ENCODE peak calls at places on chromosomes 6 and 20, in five cellular contexts. U is WTC11, P is left cardiac atrium, C is A673, T is B cell. N is an unnamed sample.
A peak's percentile ranks its signal among the peaks of the same experiment; 100 is the strongest.

GRCh38 chr6:20319520-20320357 is 81.9 kb upstream of the E2F3 start:
- DNase-seq in P (peak; percentile 38), T (peak; percentile 92), U (no peak), C (no peak), N (peak; percentile 62)

GRCh38 chr20:14488756-14489479 is 151.5 kb upstream of the FLRT3 start:
- DNase-seq in C (no peak), P (no peak), U (no peak), T (no peak), N (no peak)

GRCh38 chr6:20438462-20439070 is 36.9 kb downstream of the E2F3 start:
- DNase-seq in T (no peak), P (no peak), U (no peak), C (peak; percentile 7), N (no peak)

GRCh38 chr6:22418714-22419113 is 121.9 kb upstream of the PRL start:
- DNase-seq in T (no peak), P (no peak), U (no peak), C (no peak), N (no peak)

GRCh38 chr6:125156496-125156895 is 2.9 kb downstream of the TPD52L1 start:
- DNase-seq in P (no peak), U (no peak), T (no peak), C (no peak), N (no peak)

GRCh38 chr6:46243754-46244153 is 73.0 kb upstream of the ENPP5 start:
- DNase-seq in T (no peak), U (no peak), P (no peak), C (no peak), N (no peak)

GRCh38 chr20:12715371-12715770 is 293.4 kb upstream of the SPTLC3 start:
- DNase-seq in T (no peak), U (no peak), C (no peak), P (no peak), N (no peak)

GRCh38 chr20:64232794-64233193 is 22.8 kb upstream of the PCMTD2 start:
- DNase-seq in T (no peak), P (peak; percentile 51), U (no peak), C (peak; percentile 69), N (no peak)

GRCh38 chr6:140857734-140858380 is 1274.9 kb upstream of the GJE1 start:
- DNase-seq in U (no peak), T (no peak), C (peak; percentile 23), P (no peak), N (no peak)

GRCh38 chr6:70547313-70547712 is 19.4 kb upstream of the SDHAF4 start:
- DNase-seq in T (no peak), U (no peak), C (peak; percentile 11), P (no peak), N (no peak)

GRCh38 chr20:57772349-57772964 is 62.6 kb upstream of the PMEPA1 start:
- DNase-seq in U (peak; percentile 27), P (no peak), C (peak; percentile 76), T (no peak), N (peak; percentile 11)

GRCh38 chr6:6801635-6802218 is 213.2 kb downstream of the LY86 start:
- DNase-seq in U (no peak), T (no peak), C (no peak), P (no peak), N (no peak)

N was measured in effector CD4-positive, alpha-beta T cell.